ENCODE peak calls at places on chromosome 16, in six cellular contexts. One of them, this sample, is unnamed.

GRCh38 chr16:27625050-27625697 is 75.2 kb downstream of the KATNIP start:
- DNase-seq in GM23338: no peak
- DNase-seq in GM12878: no peak
- DNase-seq in H1: no peak
- DNase-seq in K562: no peak
- DNase-seq in WTC11: no peak
- DNase-seq in this sample: peak

GRCh38 chr16:73365010-73365409 is 317.1 kb upstream of the ZFHX3 start:
- DNase-seq in H1: no peak
- DNase-seq in K562: no peak
- DNase-seq in GM23338: no peak
- DNase-seq in GM12878: no peak
- DNase-seq in WTC11: no peak
- DNase-seq in this sample: no peak

GRCh38 chr16:47278571-47278970 is 134.8 kb upstream of the NETO2 start:
- DNase-seq in WTC11: no peak
- DNase-seq in K562: no peak
- DNase-seq in H1: no peak
- DNase-seq in GM12878: no peak
- DNase-seq in GM23338: no peak
- DNase-seq in this sample: no peak

GRCh38 chr16:6206080-6206479 is 1108.5 kb upstream of the EEF2KMT start:
- DNase-seq in H1: no peak
- DNase-seq in GM12878: no peak
- DNase-seq in K562: no peak
- DNase-seq in GM23338: peak
- DNase-seq in WTC11: no peak
- DNase-seq in this sample: no peak

GRCh38 chr16:51845586-51845985 is 694.5 kb upstream of the SALL1 start:
- DNase-seq in GM12878: no peak
- DNase-seq in GM23338: no peak
- DNase-seq in H1: no peak
- DNase-seq in WTC11: no peak
- DNase-seq in K562: no peak
- DNase-seq in this sample: no peak

GRCh38 chr16:55993088-55993487 is 117.9 kb upstream of the CES5A start:
- DNase-seq in GM12878: no peak
- DNase-seq in WTC11: no peak
- DNase-seq in GM23338: no peak
- DNase-seq in K562: no peak
- DNase-seq in H1: no peak
- DNase-seq in this sample: no peak

GRCh38 chr16:54287018-54287757 is 601 bp upstream of the IRX3 start:
- DNase-seq in H1: no peak
- DNase-seq in WTC11: no peak
- DNase-seq in GM12878: no peak
- DNase-seq in GM23338: peak
- DNase-seq in K562: no peak
- DNase-seq in this sample: no peak

GRCh38 chr16:4307215-4308037 is 8.4 kb upstream of the GLIS2 start:
- DNase-seq in H1: peak
- DNase-seq in GM12878: peak
- DNase-seq in K562: peak
- DNase-seq in WTC11: peak
- DNase-seq in GM23338: peak
- DNase-seq in this sample: peak

GRCh38 chr16:11429113-11429512 is 83.9 kb downstream of the RMI2 start:
- DNase-seq in K562: no peak
- DNase-seq in WTC11: no peak
- DNase-seq in GM12878: no peak
- DNase-seq in GM23338: no peak
- DNase-seq in H1: no peak
- DNase-seq in this sample: no peak

GRCh38 chr16:68995011-68995504 is 110.4 kb upstream of the HAS3 start:
- DNase-seq in K562: no peak
- DNase-seq in GM23338: peak
- DNase-seq in GM12878: no peak
- DNase-seq in H1: peak
- DNase-seq in WTC11: peak
- DNase-seq in this sample: peak

GRCh38 chr16:48441863-48442279 is 56.7 kb upstream of the SIAH1 start:
- DNase-seq in H1: no peak
- DNase-seq in GM12878: no peak
- DNase-seq in GM23338: no peak
- DNase-seq in K562: no peak
- DNase-seq in WTC11: no peak
- DNase-seq in this sample: peak

GRCh38 chr16:72404299-72404698 is 232.3 kb upstream of the PMFBP1 start:
- DNase-seq in H1: no peak
- DNase-seq in WTC11: no peak
- DNase-seq in GM12878: no peak
- DNase-seq in GM23338: no peak
- DNase-seq in K562: no peak
- DNase-seq in this sample: no peak

GRCh38 chr16:70553175-70553574 is 29.6 kb downstream of the SF3B3 start:
- DNase-seq in K562: no peak
- DNase-seq in WTC11: no peak
- DNase-seq in H1: no peak
- DNase-seq in GM12878: no peak
- DNase-seq in GM23338: no peak
- DNase-seq in this sample: no peak

DNA sequence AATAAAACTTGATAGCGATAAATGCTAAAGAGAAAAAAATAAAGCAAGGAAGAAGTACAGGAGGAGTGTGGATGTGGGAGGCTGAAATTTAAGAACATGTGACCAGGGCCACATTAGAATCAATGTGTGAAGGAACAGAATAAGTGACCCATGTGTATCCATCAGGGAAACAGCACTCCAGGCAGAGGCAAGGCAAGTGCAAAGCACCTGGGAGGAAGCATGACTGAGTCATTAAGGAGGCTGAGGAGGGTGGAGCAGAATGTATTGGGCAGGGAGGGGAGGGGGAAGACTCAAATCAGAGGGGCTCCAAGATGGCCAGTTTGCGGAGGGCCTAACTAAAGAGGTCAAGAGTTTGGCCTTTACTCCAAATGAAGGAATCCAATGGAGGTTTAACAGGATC is 8.0 kb downstream of the CDR2 start:
- DNase-seq in GM12878: no peak
- DNase-seq in H1: no peak
- DNase-seq in WTC11: no peak
- DNase-seq in GM23338: no peak
- DNase-seq in K562: no peak
- DNase-seq in this sample: no peak
- TF ChIP-seq CREB1 in GM12878: no peak
- TF ChIP-seq CREB1 in H1: no peak
- TF ChIP-seq CREB1 in WTC11: no peak
- TF ChIP-seq CREB1 in GM23338: no peak
- TF ChIP-seq CREB1 in K562: no peak
- TF ChIP-seq CREB1 in this sample: no peak

GRCh38 chr16:85798901-85799496 is 345 bp downstream of the EMC8 start:
- DNase-seq in GM23338: peak
- DNase-seq in WTC11: peak
- DNase-seq in K562: peak
- DNase-seq in GM12878: no peak
- DNase-seq in H1: no peak
- DNase-seq in this sample: no peak
- TF ChIP-seq CREB1 in GM23338: no peak
- TF ChIP-seq CREB1 in WTC11: no peak
- TF ChIP-seq CREB1 in K562: no peak
- TF ChIP-seq CREB1 in GM12878: no peak
- TF ChIP-seq CREB1 in H1: no peak
- TF ChIP-seq CREB1 in this sample: no peak

DNA sequence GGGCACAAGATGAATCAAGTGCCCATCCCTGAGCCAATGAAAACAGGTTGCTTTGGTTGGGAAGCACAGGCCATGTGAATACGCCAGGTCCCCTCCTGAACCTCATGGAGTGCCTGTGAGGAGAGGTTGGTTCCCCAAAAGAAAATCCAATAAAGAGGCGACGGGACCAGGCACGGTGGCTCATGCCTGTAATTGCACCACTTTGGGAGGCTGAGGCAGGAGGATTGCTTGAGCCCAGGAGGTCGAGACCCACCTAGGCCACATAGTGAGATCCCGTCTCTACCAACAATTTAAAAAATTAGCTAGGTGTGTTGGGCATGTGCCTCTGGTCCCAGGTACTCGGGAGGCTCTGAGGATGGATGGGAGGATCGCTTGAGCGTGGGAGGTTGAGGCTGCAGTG is 3.5 kb upstream of the CORO1A start:
- DNase-seq in WTC11: no peak
- DNase-seq in K562: no peak
- DNase-seq in GM23338: no peak
- DNase-seq in H1: no peak
- DNase-seq in GM12878: no peak
- DNase-seq in this sample: no peak
- TF ChIP-seq CREB1 in WTC11: no peak
- TF ChIP-seq CREB1 in K562: no peak
- TF ChIP-seq CREB1 in GM23338: no peak
- TF ChIP-seq CREB1 in H1: no peak
- TF ChIP-seq CREB1 in GM12878: no peak
- TF ChIP-seq CREB1 in this sample: no peak

GRCh38 chr16:88314991-88315542 is 67.7 kb upstream of the ZNF469 start:
- DNase-seq in H1: no peak
- DNase-seq in GM23338: no peak
- DNase-seq in WTC11: no peak
- DNase-seq in GM12878: no peak
- DNase-seq in K562: no peak
- DNase-seq in this sample: peak

GRCh38 chr16:88316151-88316550 is 66.6 kb upstream of the ZNF469 start:
- DNase-seq in GM12878: no peak
- DNase-seq in GM23338: no peak
- DNase-seq in K562: no peak
- DNase-seq in WTC11: no peak
- DNase-seq in H1: no peak
- DNase-seq in this sample: no peak

GRCh38 chr16:88316941-88317618 is 65.7 kb upstream of the ZNF469 start:
- DNase-seq in WTC11: no peak
- DNase-seq in GM23338: no peak
- DNase-seq in K562: no peak
- DNase-seq in H1: no peak
- DNase-seq in GM12878: no peak
- DNase-seq in this sample: no peak

GRCh38 chr16:88317619-88317977 is 65.2 kb upstream of the ZNF469 start:
- DNase-seq in GM23338: no peak
- DNase-seq in GM12878: no peak
- DNase-seq in H1: no peak
- DNase-seq in K562: no peak
- DNase-seq in WTC11: no peak
- DNase-seq in this sample: no peak

DNA sequence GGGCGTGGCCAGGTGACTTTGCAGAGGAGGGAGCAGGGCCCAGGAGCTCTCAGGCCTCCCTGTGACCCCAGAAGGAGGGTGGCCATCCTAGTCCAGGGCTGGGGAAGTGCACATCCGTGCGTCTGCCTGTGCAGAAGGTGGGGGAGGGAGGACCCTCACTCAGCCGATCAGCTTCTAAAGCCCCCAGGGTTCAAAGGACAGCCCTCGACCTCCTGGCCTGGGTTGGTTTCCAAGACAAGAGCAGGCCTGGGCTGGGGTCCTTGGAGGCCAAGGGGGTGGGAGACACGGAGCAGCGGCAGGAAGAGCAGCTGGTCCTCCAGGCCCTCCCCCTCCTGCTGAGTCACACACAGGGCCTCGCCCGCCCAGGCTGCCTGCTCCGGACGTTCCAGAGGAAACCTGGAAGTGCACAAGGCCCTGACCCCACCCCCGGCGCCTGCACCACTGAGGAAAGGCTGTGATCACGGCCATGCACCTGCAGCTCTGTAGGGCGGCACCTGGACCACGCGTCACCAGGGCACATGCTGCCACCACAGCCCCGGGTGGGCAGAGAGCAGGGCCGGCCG is 67.1 kb upstream of the ZNF469 start:
- DNase-seq in H1: no peak
- DNase-seq in GM12878: no peak
- DNase-seq in GM23338: no peak
- DNase-seq in K562: peak
- DNase-seq in WTC11: no peak
- DNase-seq in this sample: peak
- TF ChIP-seq CREB1 in H1: no peak
- TF ChIP-seq CREB1 in GM12878: no peak
- TF ChIP-seq CREB1 in GM23338: no peak
- TF ChIP-seq CREB1 in K562: no peak
- TF ChIP-seq CREB1 in WTC11: no peak
- TF ChIP-seq CREB1 in this sample: no peak